ENCODE peak calls at places on chromosomes 13 and 19, in six cellular contexts. J is left colon; I is CD4-positive, alpha-beta memory T cell; P is amygdala; Q is H9; B is activated T-cell treated with anti-CD3 and anti-CD28 coated beads, Interleukin-2, amount 50 U/mL, for 72 hours. Z is an unnamed sample.

GRCh38 chr13:109787135-109787954 is 962 bp upstream of the IRS2 start:
- DNase-seq in J (peak; percentile 55), I (peak; percentile 55), P (no peak), Q (peak; percentile 62), B (no peak), Z (peak; percentile 28)

GRCh38 chr19:17300992-17301585 is 2.1 kb downstream of the ABHD8 start:
- DNase-seq in J (no peak), I (no peak), P (no peak), Q (no peak), B (no peak), Z (no peak)

GRCh38 chr19:39405930-39406655 is 554 bp upstream of the ZFP36 start:
- DNase-seq in J (peak; percentile 90), I (peak; percentile 92), P (peak; percentile 70), Q (peak; percentile 80), B (peak; percentile 90), Z (no peak)

GRCh38 chr13:29523199-29523931 is 72.1 kb downstream of the SLC7A1 start:
- DNase-seq in J (no peak), I (no peak), P (no peak), Q (no peak), B (no peak), Z (peak; percentile 60)

GRCh38 chr19:49690656-49691242 is at the start of gene CPT1C:
- DNase-seq in J (peak; percentile 76), I (peak; percentile 67), P (peak; percentile 79), Q (peak; percentile 93), B (peak; percentile 61), Z (peak; percentile 82)

GRCh38 chr13:50894504-50894903 is 15.1 kb upstream of the RNASEH2B start:
- DNase-seq in J (no peak), I (no peak), P (no peak), Q (no peak), B (no peak), Z (no peak)

GRCh38 chr13:102571075-102571474 is 25.7 kb upstream of the TPP2 start:
- DNase-seq in J (no peak), I (no peak), P (no peak), Q (peak; percentile 46), B (no peak), Z (no peak)

GRCh38 chr13:79802389-79803140 is 321.6 kb downstream of the NDFIP2 start:
- DNase-seq in J (no peak), I (no peak), P (no peak), Q (no peak), B (no peak), Z (no peak)

GRCh38 chr13:98476538-98476966 is 100.4 kb downstream of the STK24 start:
- DNase-seq in J (peak; percentile 55), I (peak; percentile 97), P (no peak), Q (peak; percentile 77), B (peak; percentile 92), Z (no peak)

GRCh38 chr19:41709951-41710645 is 1.7 kb downstream of the CEACAM5 start:
- DNase-seq in J (peak; percentile 40), I (no peak), P (no peak), Q (no peak), B (no peak), Z (no peak)

GRCh38 chr19:2081873-2082810 is 14.0 kb downstream of the MOB3A start:
- DNase-seq in J (no peak), I (peak; percentile 85), P (no peak), Q (no peak), B (peak; percentile 61), Z (no peak)

GRCh38 chr13:75685239-75685697 is 49.1 kb downstream of the LMO7 start:
- DNase-seq in J (no peak), I (no peak), P (no peak), Q (peak; percentile 52), B (no peak), Z (no peak)

GRCh38 chr19:52585101-52585500 is 15.0 kb downstream of the ZNF701 start:
- DNase-seq in J (no peak), I (no peak), P (no peak), Q (peak; percentile 34), B (no peak), Z (peak; percentile 18)

GRCh38 chr19:38917516-38917915 is 5.5 kb upstream of the CCER2 start:
- DNase-seq in J (no peak), I (no peak), P (no peak), Q (no peak), B (no peak), Z (no peak)

GRCh38 chr19:38455031-38455430 is 21.5 kb downstream of the RYR1 start:
- DNase-seq in J (no peak), I (no peak), P (no peak), Q (no peak), B (no peak), Z (no peak)

GRCh38 chr19:18428173-18428836 is 9.1 kb downstream of the SSBP4 start:
- DNase-seq in J (no peak), I (no peak), P (no peak), Q (no peak), B (no peak), Z (no peak)

GRCh38 chr19:13172335-13173128 is 22.3 kb downstream of the IER2 start:
- DNase-seq in J (peak; percentile 82), I (peak; percentile 92), P (no peak), Q (no peak), B (peak; percentile 90), Z (peak; percentile 80)

GRCh38 chr19:54905908-54906511 is at the start of gene NCR1:
- DNase-seq in J (no peak), I (no peak), P (no peak), Q (peak; percentile 45), B (peak; percentile 23), Z (no peak)

GRCh38 chr13:43934273-43934672 is 54.6 kb downstream of the LACC1 start:
- DNase-seq in J (no peak), I (no peak), P (no peak), Q (no peak), B (no peak), Z (no peak)

GRCh38 chr19:13056052-13056660 is 46.5 kb downstream of the LYL1 start:
- DNase-seq in J (peak; percentile 74), I (no peak), P (no peak), Q (peak; percentile 73), B (no peak), Z (peak; percentile 57)

GRCh38 chr13:91630916-91631315 is 232.5 kb downstream of the GPC5 start:
- DNase-seq in J (no peak), I (no peak), P (no peak), Q (no peak), B (no peak), Z (no peak)

Z was measured in heart right ventricle.